ENCODE peak calls at places on chromosomes 3 and 15, in seven cellular contexts. O is mesendoderm, Z is H9, B is IMR-90, W is neuronal stem cell, H is mesenchymal stem cell, M is trophoblast cell. Q is an unnamed sample.
A peak's percentile ranks its signal among the peaks of the same experiment; 100 is the strongest.

GRCh38 chr15:67937153-67937761 is 97.4 kb upstream of the RNU6-1 start:
- DNase-seq in O (peak; percentile 94), Z (peak; percentile 52), B (no peak), W (no peak), H (no peak), M (no peak), Q (peak; percentile 45)

GRCh38 chr3:87088984-87089841 is 98.3 kb upstream of the VGLL3 start:
- DNase-seq in O (no peak), Z (peak; percentile 38), B (peak; percentile 71), W (no peak), H (no peak), M (no peak), Q (peak; percentile 48)

GRCh38 chr3:21417991-21418390 is 333.0 kb downstream of the ZNF385D start:
- DNase-seq in O (no peak), Z (no peak), B (no peak), W (no peak), H (no peak), M (no peak), Q (no peak)

GRCh38 chr15:43958894-43959330 is 132.1 kb downstream of the WDR76 start:
- DNase-seq in O (peak; percentile 6), Z (no peak), B (peak; percentile 94), W (no peak), H (peak; percentile 33), M (no peak), Q (no peak)

GRCh38 chr15:64566629-64567427 is 106.5 kb downstream of the ZNF609 start:
- DNase-seq in O (peak; percentile 50), Z (no peak), B (no peak), W (no peak), H (peak; percentile 45), M (no peak), Q (no peak)

GRCh38 chr3:105801397-105801796 is 67.4 kb downstream of the CBLB start:
- DNase-seq in O (no peak), Z (no peak), B (no peak), W (no peak), H (no peak), M (no peak), Q (no peak)

GRCh38 chr3:70028311-70028710 is 28.8 kb downstream of the SAMMSON start:
- DNase-seq in O (peak; percentile 7), Z (no peak), B (no peak), W (no peak), H (no peak), M (no peak), Q (no peak)

GRCh38 chr15:38818156-38818745 is 253.6 kb upstream of the RASGRP1 start:
- DNase-seq in O (peak; percentile 16), Z (peak; percentile 57), B (no peak), W (peak; percentile 5), H (no peak), M (no peak), Q (no peak)

GRCh38 chr3:191774485-191774884 is 313.5 kb downstream of the PYDC2 start:
- DNase-seq in O (peak; percentile 97), Z (no peak), B (no peak), W (no peak), H (peak; percentile 85), M (peak; percentile 82), Q (no peak)

GRCh38 chr3:70829101-70829500 is 516.7 kb upstream of the MDFIC2 start:
- DNase-seq in O (no peak), Z (no peak), B (peak; percentile 88), W (no peak), H (peak; percentile 58), M (no peak), Q (no peak)

GRCh38 chr3:41190509-41191284 is 8.6 kb upstream of the CTNNB1 start:
- DNase-seq in O (no peak), Z (no peak), B (no peak), W (no peak), H (no peak), M (no peak), Q (no peak)

GRCh38 chr15:50137893-50138292 is 18.9 kb upstream of the ATP8B4 start:
- DNase-seq in O (no peak), Z (no peak), B (peak; percentile 27), W (no peak), H (no peak), M (peak; percentile 38), Q (no peak)

GRCh38 chr3:187205683-187206082 is 8.4 kb downstream of the RTP1 start:
- DNase-seq in O (no peak), Z (no peak), B (no peak), W (no peak), H (no peak), M (no peak), Q (no peak)

GRCh38 chr15:31435256-31435781 is 108.7 kb downstream of the KLF13 start:
- DNase-seq in O (peak; percentile 95), Z (peak; percentile 83), B (peak; percentile 72), W (peak; percentile 30), H (peak; percentile 91), M (peak; percentile 66), Q (peak; percentile 73)

GRCh38 chr3:53730565-53730964 is 115.7 kb downstream of the CHDH start:
- DNase-seq in O (no peak), Z (no peak), B (no peak), W (no peak), H (no peak), M (no peak), Q (no peak)

GRCh38 chr3:38738630-38739395 is 77.2 kb downstream of the SCN10A start:
- DNase-seq in O (peak; percentile 92), Z (peak; percentile 92), B (peak; percentile 28), W (peak; percentile 58), H (peak; percentile 46), M (peak; percentile 11), Q (peak; percentile 94)

GRCh38 chr15:58442122-58442521 is 10.3 kb downstream of the LIPC start:
- DNase-seq in O (no peak), Z (no peak), B (no peak), W (no peak), H (no peak), M (peak; percentile 89), Q (no peak)

GRCh38 chr15:77039817-77040216 is 31.1 kb downstream of the TSPAN3 start:
- DNase-seq in O (no peak), Z (no peak), B (no peak), W (no peak), H (no peak), M (no peak), Q (no peak)

GRCh38 chr15:33089878-33090757 is 104.4 kb downstream of the FMN1 start:
- DNase-seq in O (no peak), Z (no peak), B (peak; percentile 94), W (no peak), H (peak; percentile 90), M (no peak), Q (no peak)

GRCh38 chr3:187802928-187803259 is 57.6 kb upstream of the BCL6 start:
- DNase-seq in O (no peak), Z (no peak), B (no peak), W (no peak), H (no peak), M (no peak), Q (no peak)

GRCh38 chr15:84761534-84762190 is 13.3 kb downstream of the ZNF592 start:
- DNase-seq in O (no peak), Z (no peak), B (peak; percentile 31), W (no peak), H (no peak), M (no peak), Q (no peak)

DNA sequence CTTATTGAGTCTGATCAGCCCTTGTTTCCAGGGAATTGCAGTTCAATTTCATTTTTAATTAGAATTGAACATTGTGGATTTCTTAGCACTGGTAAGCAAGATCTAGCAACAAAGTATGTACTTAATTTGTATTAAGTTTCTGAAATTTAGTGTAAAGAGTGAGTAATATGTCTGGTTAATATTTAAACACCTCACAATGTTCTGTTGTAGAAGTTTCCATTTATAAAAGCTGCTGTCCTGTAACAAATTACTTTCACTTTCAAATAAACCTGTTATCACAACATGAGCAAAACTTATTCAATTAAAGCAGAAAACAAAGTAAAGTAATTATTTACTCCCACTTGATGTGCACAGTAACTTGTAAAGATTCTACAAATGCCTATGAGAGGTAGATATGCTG is 448.5 kb downstream of the NAALADL2 start:
- DNase-seq in O (no peak), Z (no peak), B (no peak), W (no peak), H (no peak), M (no peak), Q (no peak)
- H3K18ac ChIP-seq in O (no peak overlapping the region), Z (no peak overlapping the region), B (no peak overlapping the region), W (no peak overlapping the region), H (no peak overlapping the region), M (no peak overlapping the region), Q (no peak overlapping the region)

GRCh38 chr3:152155654-152156053 is 113.1 kb upstream of the MBNL1 start:
- DNase-seq in O (no peak), Z (no peak), B (no peak), W (no peak), H (no peak), M (no peak), Q (no peak)
- H3K18ac ChIP-seq in O (no peak overlapping the region), Z (no peak overlapping the region), B (peak overlapping the region; percentile 33), W (no peak overlapping the region), H (no peak overlapping the region), M (no peak overlapping the region), Q (no peak overlapping the region)

DNA sequence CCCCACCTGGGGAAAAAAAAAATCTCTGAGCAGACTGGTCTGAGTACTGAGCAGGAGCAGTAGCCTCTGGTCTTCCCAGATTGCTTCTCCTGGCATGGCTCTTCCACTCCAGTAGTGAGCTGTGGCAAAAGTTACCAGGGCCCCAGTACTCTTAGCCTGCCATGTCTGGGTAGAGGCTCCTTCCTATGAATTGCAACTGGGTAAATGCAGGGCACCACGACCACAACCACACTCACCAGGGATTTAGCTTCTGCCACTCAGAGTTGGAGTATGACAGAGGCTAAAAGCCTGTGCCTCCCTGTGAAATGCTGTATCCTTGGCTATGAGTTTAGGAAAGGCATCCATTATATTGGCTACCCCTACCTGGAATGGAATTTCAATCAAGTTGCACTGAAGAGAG is 67.9 kb upstream of the CCDC54 start:
- DNase-seq in O (no peak), Z (no peak), B (no peak), W (no peak), H (no peak), M (no peak), Q (no peak)
- H3K18ac ChIP-seq in O (peak overlapping the region; percentile 8), Z (no peak overlapping the region), B (no peak overlapping the region), W (no peak overlapping the region), H (no peak overlapping the region), M (no peak overlapping the region), Q (no peak overlapping the region)

GRCh38 chr3:14224895-14225294 is 46.3 kb downstream of the LSM3 start:
- DNase-seq in O (peak; percentile 59), Z (no peak), B (peak; percentile 51), W (no peak), H (peak; percentile 77), M (peak; percentile 85), Q (no peak)

GRCh38 chr3:14223595-14223994 is 45.0 kb downstream of the LSM3 start:
- DNase-seq in O (no peak), Z (no peak), B (no peak), W (no peak), H (no peak), M (no peak), Q (no peak)

GRCh38 chr3:14222900-14223594 is 44.4 kb downstream of the LSM3 start:
- DNase-seq in O (no peak), Z (no peak), B (no peak), W (no peak), H (peak; percentile 70), M (no peak), Q (no peak)

GRCh38 chr3:14227866-14228265 is 49.2 kb downstream of the LSM3 start:
- DNase-seq in O (no peak), Z (no peak), B (peak; percentile 54), W (no peak), H (peak; percentile 49), M (peak; percentile 36), Q (no peak)

DNA sequence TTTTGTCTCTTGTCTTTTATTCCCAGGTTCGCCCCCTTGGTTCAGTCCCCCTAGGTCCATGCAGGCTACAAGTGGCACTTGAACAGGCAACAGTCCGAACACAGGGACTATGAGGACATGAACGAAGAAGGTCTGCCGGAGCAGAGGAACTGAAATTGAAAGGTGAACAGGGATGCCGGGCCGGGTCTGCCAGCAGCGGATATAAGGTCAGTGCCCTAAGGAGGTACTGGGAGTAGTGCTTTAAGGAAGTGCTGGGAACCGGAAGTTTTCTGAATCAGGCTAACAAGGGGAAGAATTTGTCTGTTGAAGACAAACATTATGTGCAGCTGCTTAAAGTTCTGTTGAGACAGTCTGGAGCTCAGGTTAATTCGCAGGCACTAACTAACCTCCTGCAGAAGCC is 46.8 kb downstream of the LSM3 start:
- DNase-seq in O (no peak), Z (no peak), B (no peak), W (no peak), H (peak; percentile 54), M (no peak), Q (no peak)
- H3K18ac ChIP-seq in O (no peak overlapping the region), Z (no peak overlapping the region), B (peak overlapping the region; percentile 36), W (no peak overlapping the region), H (peak overlapping the region; percentile 50), M (peak overlapping the region; percentile 39), Q (no peak overlapping the region)